ENCODE peak calls at places on chromosomes 1 and 21, in six cellular contexts. T is endodermal cell, I is BJ, X is mucosa of descending colon, J is ovary, V is GM06990. F is an unnamed sample.

GRCh38 chr1:209023790-209024189 is 559.7 kb upstream of the CAMK1G start:
- DNase-seq in J (no peak), I (no peak), T (no peak), X (no peak), V (no peak), F (no peak)

GRCh38 chr21:32309906-32310460 is 11.3 kb downstream of the MRAP start:
- DNase-seq in T (no peak), I (no peak), V (no peak), X (no peak), J (no peak), F (no peak)

GRCh38 chr1:30774550-30775432 is 17.2 kb upstream of the LAPTM5 start:
- DNase-seq in I (no peak), X (no peak), V (no peak), J (no peak), T (no peak), F (no peak)

GRCh38 chr1:192445849-192446489 is 129.2 kb downstream of the RGS21 start:
- DNase-seq in I (no peak), X (no peak), T (peak), V (no peak), J (peak), F (no peak)

GRCh38 chr1:41975850-41976569 is 57.3 kb upstream of the HIVEP3 start:
- DNase-seq in I (no peak), J (no peak), V (no peak), X (no peak), T (no peak), F (no peak)

GRCh38 chr21:39062196-39062900 is 120.9 kb downstream of the PSMG1 start:
- DNase-seq in X (no peak), V (no peak), I (no peak), J (no peak), T (no peak), F (no peak)

GRCh38 chr1:228871314-228872061 is 136.2 kb downstream of the RHOU start:
- DNase-seq in J (no peak), I (no peak), X (no peak), V (no peak), T (no peak), F (no peak)

GRCh38 chr1:158564608-158565007 is 5.8 kb downstream of the OR6P1 start:
- DNase-seq in J (no peak), T (no peak), X (no peak), V (no peak), I (no peak), F (no peak)

GRCh38 chr21:32868631-32869454 is 97.3 kb upstream of the PAXBP1 start:
- DNase-seq in X (no peak), V (no peak), I (no peak), T (no peak), J (no peak), F (no peak)

GRCh38 chr1:86756062-86756406 is 51.7 kb downstream of the SH3GLB1 start:
- DNase-seq in X (no peak), V (no peak), I (no peak), T (no peak), J (no peak), F (no peak)

GRCh38 chr1:92587445-92587844 is 100.7 kb upstream of the GFI1 start:
- DNase-seq in X (no peak), V (peak), T (no peak), J (no peak), I (no peak), F (no peak)

GRCh38 chr1:21508580-21509350 is 458 bp upstream of the ALPL start:
- DNase-seq in V (peak), I (no peak), X (peak), T (peak), J (peak), F (peak)
- H3K4me3 ChIP-seq in V (no peak), I (peak), X (no peak), T (peak), J (no peak), F (peak)

GRCh38 chr1:231799363-231799986 is 172.9 kb downstream of the DISC1 start:
- DNase-seq in V (no peak), I (no peak), X (no peak), T (no peak), J (peak), F (peak)
- TF ChIP-seq CTCF in V (no peak), I (no peak), X (no peak), T (no peak), J (no peak), F (no peak)

DNA sequence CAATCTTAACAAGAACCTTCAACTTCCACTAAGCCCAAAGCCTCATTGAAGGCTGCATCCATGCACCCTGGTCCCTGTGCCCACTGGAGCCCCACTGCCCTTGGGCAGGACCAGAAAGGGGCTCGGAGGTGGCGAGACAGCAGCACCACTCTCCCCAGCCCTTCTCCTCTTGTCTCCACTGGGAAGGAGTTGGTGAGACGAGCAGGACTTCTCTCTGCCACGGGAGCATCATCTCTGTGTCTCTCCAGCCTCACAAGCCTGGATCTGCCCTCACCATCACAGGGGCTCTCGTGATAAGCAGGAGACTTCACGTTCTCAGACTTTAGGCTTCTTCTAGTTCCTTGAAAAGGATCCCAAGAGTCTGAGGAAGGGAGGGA is 7.2 kb upstream of the ETV3L start:
- DNase-seq in J (no peak), T (no peak), X (no peak), V (no peak), I (no peak), F (no peak)
- H3K4me3 ChIP-seq in J (no peak), T (no peak), X (no peak), V (no peak), I (no peak), F (no peak)

DNA sequence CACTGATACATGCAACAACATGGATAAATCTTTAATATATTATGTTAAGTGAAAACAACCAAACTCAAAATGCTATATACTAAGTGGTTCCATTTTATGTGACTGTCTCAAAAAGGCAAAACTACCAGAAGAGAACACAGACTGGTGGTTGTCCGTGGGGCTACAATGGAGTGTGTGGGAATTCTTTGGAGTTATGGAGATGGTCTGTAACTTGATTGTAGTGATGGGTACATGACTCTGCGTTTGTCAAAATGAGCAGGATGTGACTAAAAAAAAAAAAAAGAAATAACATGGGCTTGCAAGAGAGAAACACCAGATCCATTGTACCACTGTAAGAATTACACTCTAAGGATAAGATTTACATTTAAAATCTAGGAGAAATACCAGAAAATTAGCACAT is 52.2 kb upstream of the KIAA1614 start:
- DNase-seq in T (no peak), X (no peak), I (no peak), J (no peak), V (no peak), F (no peak)
- TF ChIP-seq CTCF in T (no peak), X (no peak), I (no peak), J (no peak), V (no peak), F (no peak)

GRCh38 chr1:95042286-95042685 is 30.5 kb downstream of the ALG14 start:
- DNase-seq in I (no peak), T (no peak), V (no peak), J (no peak), X (no peak), F (peak)

GRCh38 chr1:95046359-95046758 is 26.4 kb downstream of the ALG14 start:
- DNase-seq in V (no peak), I (no peak), T (no peak), J (no peak), X (no peak), F (no peak)

GRCh38 chr1:95041491-95042165 is 31.1 kb downstream of the ALG14 start:
- DNase-seq in I (no peak), X (no peak), J (peak), V (no peak), T (no peak), F (no peak)

GRCh38 chr1:95040032-95040525 is 32.7 kb downstream of the ALG14 start:
- DNase-seq in X (no peak), J (no peak), T (no peak), V (no peak), I (no peak), F (no peak)

GRCh38 chr1:95043141-95043980 is 29.4 kb downstream of the ALG14 start:
- DNase-seq in X (peak), T (peak), I (no peak), J (peak), V (peak), F (peak)
- H3K4me3 ChIP-seq in X (no peak), T (no peak), I (no peak), J (no peak), V (no peak), F (no peak)

F was measured in psoas muscle.